ENCODE peak calls at places on chromosomes 2 and 18, in five cellular contexts. X, K, N, D and F are unnamed samples.

GRCh38 chr2:177172034-177172880 is 40.3 kb upstream of the HNRNPA3 start:
- DNase-seq in D (no peak), X (peak; percentile 94), K (no peak), N (peak; percentile 88), F (peak; percentile 81)

GRCh38 chr2:33215299-33215698 is 261.1 kb upstream of the RASGRP3 start:
- DNase-seq in D (no peak), X (no peak), N (peak; percentile 81), K (no peak), F (peak; percentile 87)

GRCh38 chr18:58335821-58336220 is 291.8 kb downstream of the NEDD4L start:
- DNase-seq in K (no peak), D (no peak), X (no peak), N (no peak), F (no peak)

GRCh38 chr2:150358468-150358807 is 129.0 kb downstream of the RND3 start:
- DNase-seq in X (no peak), D (no peak), K (no peak), N (peak; percentile 44), F (no peak)

GRCh38 chr2:230643576-230644291 is 68.9 kb upstream of the CAB39 start:
- DNase-seq in K (peak; percentile 72), N (no peak), X (no peak), D (no peak), F (no peak)

GRCh38 chr2:145460151-145460550 is 940.2 kb upstream of the ZEB2 start:
- DNase-seq in D (no peak), X (no peak), N (no peak), K (no peak), F (no peak)

GRCh38 chr18:79367989-79368388 is 27.7 kb upstream of the NFATC1 start:
- DNase-seq in D (no peak), K (no peak), N (no peak), X (no peak), F (no peak)

GRCh38 chr18:6920099-6920955 is 190.8 kb downstream of the ARHGAP28 start:
- DNase-seq in D (no peak), X (peak; percentile 67), N (peak; percentile 72), K (peak; percentile 21), F (peak; percentile 64)

GRCh38 chr18:59272971-59273935 is at the start of gene RAX:
- DNase-seq in X (no peak), N (no peak), D (no peak), K (peak; percentile 51), F (no peak)

GRCh38 chr2:226873826-226874225 is 38.0 kb downstream of the RHBDD1 start:
- DNase-seq in K (peak; percentile 33), D (no peak), N (no peak), X (no peak), F (no peak)